ENCODE peak calls at places on chromosomes 2 and 18, in eight cellular contexts. C, U, I, X, Y, Q, P and K are unnamed samples.

GRCh38 chr2:98463551-98463971 is 18.9 kb downstream of the INPP4A start:
- DNase-seq in P (no peak), Y (no peak), U (no peak), C (no peak), X (no peak), Q (no peak), I (no peak), K (no peak)

GRCh38 chr18:43526436-43527150 is 249.3 kb upstream of the SYT4 start:
- DNase-seq in P (no peak), X (no peak), Y (no peak), Q (no peak), U (no peak), I (no peak), C (no peak), K (no peak)

GRCh38 chr2:60867848-60868247 is 13.5 kb upstream of the REL start:
- DNase-seq in C (peak), X (no peak), I (no peak), P (peak), Q (no peak), U (no peak), Y (no peak), K (no peak)

GRCh38 chr2:27241761-27242613 is 20.9 kb downstream of the SLC30A3 start:
- DNase-seq in P (no peak), C (no peak), X (no peak), U (no peak), Y (no peak), Q (no peak), I (no peak), K (no peak)

GRCh38 chr2:72848436-72848835 is 22.6 kb upstream of the EXOC6B start:
- DNase-seq in Q (no peak), C (no peak), I (no peak), X (no peak), P (no peak), U (no peak), Y (no peak), K (no peak)

GRCh38 chr2:187842978-187843847 is 289.0 kb upstream of the TFPI start:
- DNase-seq in U (peak), Y (peak), P (peak), C (peak), Q (no peak), I (no peak), X (peak), K (peak)

GRCh38 chr2:23487735-23488492 is 102.9 kb downstream of the KLHL29 start:
- DNase-seq in I (no peak), X (peak), U (peak), Y (no peak), C (peak), Q (no peak), P (peak), K (peak)

GRCh38 chr18:23537274-23537673 is 34.0 kb downstream of the RMC1 start:
- DNase-seq in U (no peak), P (no peak), X (no peak), Y (no peak), Q (no peak), C (no peak), I (no peak), K (no peak)

GRCh38 chr2:240123821-240124650 is 12.1 kb downstream of the COPS9 start:
- DNase-seq in Q (no peak), P (no peak), U (no peak), Y (no peak), X (no peak), C (no peak), I (no peak), K (no peak)

GRCh38 chr2:1516798-1517060 is 103.5 kb downstream of the TPO start:
- DNase-seq in X (no peak), U (no peak), I (no peak), Q (no peak), C (no peak), P (no peak), Y (no peak), K (no peak)

GRCh38 chr2:149017116-149017985 is 21.1 kb upstream of the LYPD6B start:
- DNase-seq in Q (peak), P (peak), U (no peak), X (peak), I (peak), Y (peak), C (peak), K (peak)

GRCh38 chr2:199596549-199596948 is 138.8 kb upstream of the SATB2 start:
- DNase-seq in I (no peak), P (peak), C (peak), Q (no peak), Y (peak), U (no peak), X (peak), K (peak)

GRCh38 chr2:200026838-200027237 is 71.5 kb downstream of the MAIP1 start:
- DNase-seq in X (peak), C (peak), I (no peak), Y (no peak), P (no peak), U (peak), Q (no peak), K (no peak)

GRCh38 chr2:73593676-73594075 is 48.5 kb downstream of the NAT8 start:
- DNase-seq in C (no peak), X (no peak), Y (no peak), I (no peak), Q (no peak), U (no peak), P (no peak), K (no peak)

DNA sequence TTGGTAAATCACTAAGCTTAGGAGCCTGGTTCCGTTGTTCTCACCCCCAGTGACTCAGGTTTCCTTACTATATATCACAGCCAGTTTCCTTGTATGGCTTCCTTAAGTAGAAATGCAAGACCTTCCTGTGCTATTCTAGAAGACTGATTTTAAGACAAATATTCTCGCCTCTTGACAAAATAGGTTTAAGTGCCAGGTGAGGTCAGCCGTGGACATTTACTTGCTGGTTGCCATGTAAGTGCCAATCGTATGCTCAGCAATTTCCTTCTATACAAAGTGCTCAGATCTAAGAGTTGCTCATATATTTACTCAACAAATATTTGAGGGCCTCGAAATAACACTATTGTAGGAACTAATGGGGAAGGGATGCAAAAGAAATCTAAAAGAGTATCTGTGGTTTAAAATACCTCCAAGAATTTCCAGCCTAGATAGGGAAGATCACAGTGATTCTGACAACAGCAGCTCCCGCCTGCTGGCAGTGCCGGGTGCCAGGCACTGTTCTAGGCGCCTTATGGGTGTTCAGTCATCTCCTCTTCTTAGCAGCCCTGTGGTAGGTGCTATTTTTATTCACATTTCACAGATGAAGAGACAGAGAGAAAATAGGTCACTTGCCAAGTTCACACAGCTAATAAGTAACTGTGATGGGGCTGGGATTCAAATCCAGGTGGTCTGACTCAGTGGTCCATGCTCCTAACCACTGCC is 95.3 kb upstream of the B3GNT7 start:
- DNase-seq in Q (no peak), X (no peak), P (no peak), U (no peak), I (no peak), C (no peak), Y (no peak), K (no peak)
- H3K4me3 ChIP-seq in Q (no peak), X (no peak), P (no peak), U (no peak), I (no peak), C (no peak), Y (no peak), K (no peak)

GRCh38 chr2:172735646-172736418 is at the start of gene RAPGEF4:
- DNase-seq in P (no peak), I (no peak), Q (no peak), X (no peak), Y (peak), C (no peak), U (no peak), K (no peak)
- H3K4me3 ChIP-seq in P (peak), I (peak), Q (no peak), X (peak), Y (no peak), C (no peak), U (peak), K (no peak)

GRCh38 chr18:55858661-55859111 is 270.7 kb upstream of the TCF4 start:
- DNase-seq in P (no peak), C (no peak), Y (no peak), X (peak), Q (no peak), I (no peak), U (no peak), K (no peak)
- H3K4me3 ChIP-seq in P (no peak), C (peak), Y (no peak), X (peak), Q (no peak), I (no peak), U (peak), K (peak)

DNA sequence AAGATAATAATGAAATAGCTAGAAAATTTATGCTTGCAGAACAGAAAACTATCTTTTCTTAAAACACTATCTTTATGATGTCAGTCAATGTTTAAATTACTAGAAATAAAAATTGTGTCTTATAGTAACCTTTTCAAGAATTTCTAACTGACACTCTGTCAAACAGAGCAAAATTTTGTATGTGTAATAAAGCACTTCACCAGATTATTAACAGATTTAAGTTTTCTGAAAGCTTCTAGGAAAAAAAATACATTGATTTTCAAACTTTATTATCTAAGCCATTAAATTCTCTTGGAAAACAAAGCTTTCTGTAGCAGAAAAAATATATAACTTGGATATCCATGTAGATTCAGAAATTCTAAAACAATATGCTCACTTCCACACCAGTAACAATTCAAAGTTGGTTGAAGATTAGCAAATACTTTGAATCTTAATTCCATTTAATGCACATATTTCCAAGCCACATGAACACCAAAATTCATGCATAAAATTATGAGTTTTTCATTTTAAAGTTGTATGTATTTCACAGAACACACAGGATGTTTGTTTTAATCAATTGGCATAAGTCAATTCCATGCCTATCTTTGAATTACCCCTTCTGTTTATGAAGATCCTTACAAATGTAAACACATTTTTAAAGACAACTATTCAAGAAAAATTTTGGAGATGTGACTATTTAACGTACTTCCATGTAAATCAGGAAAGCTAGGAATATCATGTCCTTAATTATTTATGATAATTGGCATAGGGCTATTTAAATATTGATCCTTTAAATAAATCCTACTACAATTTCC is 19.9 kb downstream of the FN1 start:
- DNase-seq in P (no peak), Y (no peak), U (no peak), C (no peak), Q (no peak), I (no peak), X (no peak), K (no peak)
- H3K4me3 ChIP-seq in P (no peak), Y (no peak), U (no peak), C (no peak), Q (no peak), I (no peak), X (no peak), K (no peak)

DNA sequence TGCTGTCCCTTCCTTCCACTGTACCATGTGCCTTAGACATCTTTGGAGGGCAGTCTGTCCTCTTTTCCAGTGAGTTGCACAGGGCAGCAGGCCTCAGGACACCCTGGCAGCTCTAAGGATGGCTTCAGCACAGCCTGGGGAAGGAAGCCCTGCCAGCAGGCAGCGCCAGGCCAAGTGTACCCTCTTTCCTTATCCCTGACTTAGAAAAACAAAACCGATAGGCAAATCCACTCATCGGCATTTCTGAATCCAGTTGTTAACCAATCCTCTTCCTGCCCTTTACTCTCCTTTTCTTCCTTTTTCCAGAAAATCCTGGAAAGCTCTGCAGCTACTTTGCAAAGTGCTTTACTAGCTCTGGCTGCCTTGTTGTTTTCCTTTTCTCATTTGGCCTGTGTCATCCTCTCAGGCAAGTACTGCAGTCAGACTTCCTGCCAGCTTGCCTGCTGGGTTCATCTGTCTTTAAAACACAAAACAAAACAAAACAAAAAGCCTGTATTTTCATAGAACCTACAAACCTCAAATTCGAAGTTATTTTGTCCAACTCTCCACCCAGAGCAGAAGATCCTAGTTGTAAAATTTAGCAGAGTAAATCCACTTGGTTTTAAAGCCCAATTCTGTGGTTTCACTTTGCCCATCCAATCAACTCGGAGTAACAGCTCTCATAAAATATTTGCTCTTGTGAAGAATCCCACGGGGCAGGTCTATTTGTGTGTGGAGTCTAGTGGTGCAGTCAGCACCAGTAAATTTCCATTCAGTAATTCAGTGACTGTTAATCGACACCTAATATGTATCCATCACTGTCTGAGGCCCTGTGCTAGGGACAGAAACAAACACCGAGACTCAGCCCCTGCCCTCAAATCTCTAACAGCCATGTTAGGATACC is 45.2 kb downstream of the PCBP1 start:
- DNase-seq in Q (peak), P (peak), I (peak), Y (no peak), X (peak), U (no peak), C (peak), K (peak)
- H3K4me3 ChIP-seq in Q (peak), P (no peak), I (no peak), Y (peak), X (peak), U (no peak), C (peak), K (peak)